ENCODE peak calls at places on chromosomes 6 and 20, in four cellular contexts. One of them, this sample, is unnamed.

GRCh38 chr20:62046431-62046830 is 19.2 kb downstream of the TAF4 start:
- DNase-seq in HepG2: no peak
- DNase-seq in H1: no peak
- DNase-seq in GM12878: no peak
- DNase-seq in this sample: no peak

GRCh38 chr6:13538084-13538483 is 36.3 kb upstream of the SIRT5 start:
- DNase-seq in HepG2: peak; percentile 55
- DNase-seq in H1: no peak
- DNase-seq in GM12878: no peak
- DNase-seq in this sample: no peak

GRCh38 chr6:71982385-71982784 is 96.0 kb downstream of the RIMS1 start:
- DNase-seq in HepG2: no peak
- DNase-seq in H1: no peak
- DNase-seq in GM12878: peak; percentile 32
- DNase-seq in this sample: no peak

GRCh38 chr20:50915424-50915823 is 15.8 kb downstream of the ADNP start:
- DNase-seq in HepG2: no peak
- DNase-seq in H1: no peak
- DNase-seq in GM12878: no peak
- DNase-seq in this sample: no peak

GRCh38 chr20:1281279-1282057 is 15.4 kb downstream of the SNPH start:
- DNase-seq in HepG2: no peak
- DNase-seq in H1: peak; percentile 20
- DNase-seq in GM12878: no peak
- DNase-seq in this sample: no peak

GRCh38 chr20:59938221-59938620 is 1.9 kb downstream of the PPP1R3D start:
- DNase-seq in HepG2: no peak
- DNase-seq in H1: no peak
- DNase-seq in GM12878: no peak
- DNase-seq in this sample: no peak

GRCh38 chr20:43900062-43900461 is 14.6 kb upstream of the TOX2 start:
- DNase-seq in HepG2: no peak
- DNase-seq in H1: no peak
- DNase-seq in GM12878: no peak
- DNase-seq in this sample: no peak

GRCh38 chr20:51985013-51985415 is 182.7 kb upstream of the SALL4 start:
- DNase-seq in HepG2: peak; percentile 54
- DNase-seq in H1: no peak
- DNase-seq in GM12878: no peak
- DNase-seq in this sample: no peak

GRCh38 chr6:110221738-110222137 is 41.5 kb downstream of the CDC40 start:
- DNase-seq in HepG2: no peak
- DNase-seq in H1: no peak
- DNase-seq in GM12878: no peak
- DNase-seq in this sample: no peak

GRCh38 chr6:73503027-73503772 is 17.6 kb downstream of the EEF1A1 start:
- DNase-seq in HepG2: no peak
- DNase-seq in H1: no peak
- DNase-seq in GM12878: no peak
- DNase-seq in this sample: no peak

GRCh38 chr20:59751075-59751711 is 146.9 kb downstream of the PHACTR3 start:
- DNase-seq in HepG2: peak; percentile 52
- DNase-seq in H1: peak; percentile 84
- DNase-seq in GM12878: peak; percentile 19
- DNase-seq in this sample: peak; percentile 62

GRCh38 chr6:43746613-43747101 is 23.4 kb upstream of the VEGFA start:
- DNase-seq in HepG2: no peak
- DNase-seq in H1: peak; percentile 42
- DNase-seq in GM12878: no peak
- DNase-seq in this sample: no peak

GRCh38 chr6:157997893-157998608 is 16.4 kb downstream of the SYNJ2 start:
- DNase-seq in HepG2: no peak
- DNase-seq in H1: no peak
- DNase-seq in GM12878: no peak
- DNase-seq in this sample: no peak

GRCh38 chr20:44580581-44581268 is 1.7 kb upstream of the PKIG start:
- DNase-seq in HepG2: no peak
- DNase-seq in H1: no peak
- DNase-seq in GM12878: no peak
- DNase-seq in this sample: no peak

GRCh38 chr20:58514321-58515239 is 619 bp downstream of the APCDD1L start:
- DNase-seq in HepG2: no peak
- DNase-seq in H1: peak; percentile 75
- DNase-seq in GM12878: no peak
- DNase-seq in this sample: no peak

GRCh38 chr20:6828794-6829423 is 61.4 kb downstream of the BMP2 start:
- DNase-seq in HepG2: peak; percentile 74
- DNase-seq in H1: peak; percentile 69
- DNase-seq in GM12878: peak; percentile 30
- DNase-seq in this sample: peak; percentile 54

GRCh38 chr6:12436224-12436623 is 146.1 kb downstream of the EDN1 start:
- DNase-seq in HepG2: no peak
- DNase-seq in H1: no peak
- DNase-seq in GM12878: peak; percentile 8
- DNase-seq in this sample: no peak

GRCh38 chr20:41412324-41412723 is 45.7 kb upstream of the EMILIN3 start:
- DNase-seq in HepG2: no peak
- DNase-seq in H1: no peak
- DNase-seq in GM12878: no peak
- DNase-seq in this sample: no peak

GRCh38 chr6:99130897-99131873 is 183.4 kb upstream of the FBXL4 start:
- DNase-seq in HepG2: peak; percentile 7
- DNase-seq in H1: no peak
- DNase-seq in GM12878: no peak
- DNase-seq in this sample: no peak

GRCh38 chr20:48945840-48946514 is 24.5 kb downstream of the ARFGEF2 start:
- DNase-seq in HepG2: no peak
- DNase-seq in H1: no peak
- DNase-seq in GM12878: no peak
- DNase-seq in this sample: no peak

GRCh38 chr6:14647311-14647710 is 529.7 kb downstream of the CD83 start:
- DNase-seq in HepG2: no peak
- DNase-seq in H1: no peak
- DNase-seq in GM12878: no peak
- DNase-seq in this sample: no peak
- TF ChIP-seq SUZ12 in HepG2: no peak
- TF ChIP-seq SUZ12 in H1: no peak
- TF ChIP-seq SUZ12 in GM12878: no peak
- TF ChIP-seq SUZ12 in this sample: no peak

DNA sequence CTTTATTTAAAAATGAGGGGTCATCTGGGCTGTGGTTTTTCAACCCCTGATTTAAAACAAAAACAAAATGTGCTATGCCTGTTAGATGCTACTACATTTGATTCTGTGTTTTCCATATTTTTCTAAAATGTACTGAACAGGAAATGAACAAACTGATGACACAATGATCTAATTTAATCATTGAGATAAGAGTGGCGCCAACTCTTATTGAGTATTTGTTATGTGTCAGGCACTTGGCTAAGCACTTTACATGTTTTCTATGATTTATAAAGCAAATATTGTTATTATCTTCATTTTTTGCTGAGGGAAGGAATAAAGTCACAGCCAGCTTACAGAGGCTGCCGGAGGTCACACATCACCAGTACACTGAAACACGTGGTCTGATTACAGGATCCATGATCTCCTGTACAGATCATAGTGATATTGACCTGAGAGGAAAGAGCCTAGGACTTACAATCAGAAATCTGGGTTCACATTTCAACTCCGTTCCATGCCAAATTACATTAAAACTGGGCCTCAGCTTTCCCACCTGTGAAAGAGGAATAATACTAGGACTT is 166.7 kb downstream of the ESR1 start:
- DNase-seq in HepG2: no peak
- DNase-seq in H1: no peak
- DNase-seq in GM12878: no peak
- DNase-seq in this sample: no peak
- TF ChIP-seq YY1 in HepG2: no peak
- TF ChIP-seq YY1 in H1: no peak
- TF ChIP-seq YY1 in GM12878: no peak
- TF ChIP-seq YY1 in this sample: no peak

GRCh38 chr20:37243076-37243936 is 18.3 kb downstream of the GHRH start:
- DNase-seq in HepG2: no peak
- DNase-seq in H1: peak; percentile 66
- DNase-seq in GM12878: no peak
- DNase-seq in this sample: no peak
- H3K4me3 ChIP-seq in HepG2: no peak overlapping the region
- H3K4me3 ChIP-seq in H1: no peak overlapping the region
- H3K4me3 ChIP-seq in GM12878: no peak overlapping the region
- H3K4me3 ChIP-seq in this sample: no peak overlapping the region

DNA sequence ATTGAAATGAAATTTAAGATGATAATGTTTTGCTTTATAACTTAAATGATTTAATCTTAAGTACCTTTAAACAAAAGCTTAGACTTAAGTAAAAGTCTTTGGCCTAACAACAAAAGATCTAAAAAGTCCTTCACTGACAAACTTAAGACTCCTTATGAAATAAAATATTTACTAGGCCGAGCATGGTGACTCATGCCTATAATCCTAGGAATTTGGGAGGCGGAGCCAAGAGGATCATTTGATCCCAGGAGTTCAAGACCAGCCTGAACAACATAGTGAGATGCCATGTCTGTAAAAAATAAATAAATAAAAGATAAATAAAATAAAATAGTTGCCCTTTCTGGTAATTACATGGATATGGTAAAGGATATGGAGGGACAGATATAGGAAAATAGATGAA is 12.4 kb downstream of the KATNA1 start:
- DNase-seq in HepG2: no peak
- DNase-seq in H1: no peak
- DNase-seq in GM12878: no peak
- DNase-seq in this sample: no peak
- TF ChIP-seq SUZ12 in HepG2: no peak
- TF ChIP-seq SUZ12 in H1: no peak
- TF ChIP-seq SUZ12 in GM12878: no peak
- TF ChIP-seq SUZ12 in this sample: no peak

DNA sequence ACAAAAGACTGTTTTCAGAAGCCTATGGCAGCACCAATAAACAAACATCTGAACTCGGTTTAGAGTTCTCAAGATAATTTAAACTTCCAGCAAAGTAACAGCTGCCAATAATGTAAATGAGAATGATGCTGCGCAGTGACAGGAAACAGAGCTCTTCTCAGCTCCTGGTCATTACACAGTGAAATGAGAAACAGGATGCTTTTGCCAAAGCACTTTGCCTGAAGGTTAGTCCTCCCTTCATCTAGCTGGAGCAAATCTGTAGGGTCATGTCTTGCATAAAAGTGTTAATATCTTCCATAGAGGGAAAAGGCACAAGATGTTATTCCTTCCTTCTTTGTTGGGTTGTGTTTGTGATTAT is 102.7 kb upstream of the BEND6 start:
- DNase-seq in HepG2: no peak
- DNase-seq in H1: no peak
- DNase-seq in GM12878: no peak
- DNase-seq in this sample: no peak
- TF ChIP-seq YY1 in HepG2: no peak
- TF ChIP-seq YY1 in H1: no peak
- TF ChIP-seq YY1 in GM12878: no peak
- TF ChIP-seq YY1 in this sample: no peak

DNA sequence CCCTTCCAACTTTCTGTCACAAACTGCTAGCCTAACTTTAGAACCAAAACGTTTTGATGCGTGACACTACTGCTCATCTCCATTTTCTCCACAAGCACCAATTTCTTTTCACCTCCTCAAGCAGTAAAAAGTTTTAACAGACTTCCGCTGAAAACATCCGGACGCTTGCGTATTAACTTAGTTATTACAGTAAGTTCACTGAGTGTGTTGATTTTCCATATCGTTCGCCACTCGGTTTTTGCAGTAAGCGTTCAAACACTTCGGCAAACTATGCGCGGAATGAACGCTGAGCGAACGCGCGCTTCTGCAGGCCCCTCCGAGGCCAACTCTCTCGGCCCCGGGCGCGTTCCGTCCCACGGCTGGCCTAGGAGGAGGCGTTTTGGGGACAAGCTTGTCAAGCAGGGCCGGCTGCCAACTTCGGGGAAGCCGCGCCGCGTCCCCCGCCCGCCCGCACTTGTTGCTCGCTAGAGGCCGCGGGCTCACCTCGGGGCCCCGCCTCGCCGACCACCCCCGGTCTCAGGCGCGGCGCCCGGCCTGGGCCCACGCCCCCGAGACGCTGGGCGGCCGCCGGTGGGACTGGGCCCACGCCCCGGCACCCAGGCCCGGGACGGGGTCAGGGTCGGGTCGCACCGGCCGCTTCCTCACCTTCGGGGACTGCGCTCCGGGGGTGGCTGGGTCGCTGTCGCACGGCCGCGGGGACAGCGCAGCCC is 945 bp downstream of the PHF10 start:
- DNase-seq in HepG2: peak; percentile 39
- DNase-seq in H1: peak; percentile 71
- DNase-seq in GM12878: no peak
- DNase-seq in this sample: no peak
- H3K4me3 ChIP-seq in HepG2: peak overlapping the region; percentile 90
- H3K4me3 ChIP-seq in H1: peak overlapping the region; percentile 78
- H3K4me3 ChIP-seq in GM12878: peak overlapping the region; percentile 85
- H3K4me3 ChIP-seq in this sample: peak overlapping the region; percentile 47

GRCh38 chr6:129709909-129710721 is at the start of gene ARHGAP18:
- DNase-seq in HepG2: peak; percentile 97
- DNase-seq in H1: peak; percentile 86
- DNase-seq in GM12878: peak; percentile 78
- DNase-seq in this sample: peak; percentile 62

GRCh38 chr6:129707882-129708495 is 2.0 kb downstream of the ARHGAP18 start:
- DNase-seq in HepG2: no peak
- DNase-seq in H1: no peak
- DNase-seq in GM12878: no peak
- DNase-seq in this sample: no peak

GRCh38 chr6:129710722-129711631 is 1.0 kb upstream of the ARHGAP18 start:
- DNase-seq in HepG2: no peak
- DNase-seq in H1: no peak
- DNase-seq in GM12878: no peak
- DNase-seq in this sample: no peak

GRCh38 chr6:129708496-129709216 is 1.3 kb downstream of the ARHGAP18 start:
- DNase-seq in HepG2: no peak
- DNase-seq in H1: no peak
- DNase-seq in GM12878: no peak
- DNase-seq in this sample: no peak

DNA sequence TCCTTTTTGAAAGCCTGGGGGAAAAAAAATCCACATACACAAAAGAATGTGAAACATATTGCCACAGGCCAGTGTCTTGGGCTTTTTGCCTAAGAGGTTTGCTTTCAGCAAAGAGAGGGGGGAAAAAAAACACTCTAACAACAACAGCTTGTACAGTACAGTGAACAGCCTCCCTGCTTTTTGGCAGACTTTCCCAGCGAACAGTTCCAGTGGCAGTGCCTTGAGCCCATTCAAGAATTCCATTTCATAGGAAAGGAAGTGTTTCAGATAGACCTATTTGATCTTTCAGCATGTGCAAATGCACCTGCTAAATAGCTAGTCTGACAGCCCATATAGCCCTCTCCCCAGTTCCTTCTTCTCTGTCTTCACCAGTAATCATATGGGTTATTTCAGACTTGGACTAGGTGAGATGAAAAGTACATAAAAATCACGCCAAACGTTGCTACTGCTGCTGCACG is 497 bp downstream of the ARHGAP18 start:
- DNase-seq in HepG2: no peak
- DNase-seq in H1: no peak
- DNase-seq in GM12878: no peak
- DNase-seq in this sample: no peak
- TF ChIP-seq SUZ12 in HepG2: no peak
- TF ChIP-seq SUZ12 in H1: no peak
- TF ChIP-seq SUZ12 in GM12878: no peak
- TF ChIP-seq SUZ12 in this sample: no peak

GRCh38 chr6:48733581-48733980 is 622.6 kb upstream of the PTCHD4 start:
- DNase-seq in HepG2: no peak
- DNase-seq in H1: no peak
- DNase-seq in GM12878: no peak
- DNase-seq in this sample: no peak
- TF ChIP-seq YY1 in HepG2: no peak
- TF ChIP-seq YY1 in H1: no peak
- TF ChIP-seq YY1 in GM12878: no peak
- TF ChIP-seq YY1 in this sample: no peak